ENCODE peak calls at places on chromosomes 3 and 15, in four cellular contexts. S is IMR-90, C is H9, F is neuronal stem cell. B is an unnamed sample.

GRCh38 chr15:44193651-44194396 is 1.2 kb downstream of the FRMD5 start:
- DNase-seq in S (peak), C (peak), F (peak), B (no peak)

GRCh38 chr3:83890039-83890762 is 1068.6 kb upstream of the CADM2 start:
- DNase-seq in S (peak), C (no peak), F (no peak), B (no peak)

GRCh38 chr15:84684092-84684491 is 26.1 kb upstream of the NMB start:
- DNase-seq in S (peak), C (no peak), F (no peak), B (no peak)

GRCh38 chr15:84833447-84833846 is 16.3 kb downstream of the ALPK3 start:
- DNase-seq in S (peak), C (no peak), F (no peak), B (no peak)

GRCh38 chr15:60555291-60555690 is 76.3 kb upstream of the ICE2 start:
- DNase-seq in S (no peak), C (no peak), F (no peak), B (no peak)

GRCh38 chr15:77482570-77482969 is 61.9 kb downstream of the HMG20A start:
- DNase-seq in S (peak), C (no peak), F (no peak), B (no peak)

GRCh38 chr3:42101048-42101447 is 9.9 kb downstream of the TRAK1 start:
- DNase-seq in S (peak), C (no peak), F (no peak), B (no peak)

GRCh38 chr3:53231532-53232511 is 24.0 kb downstream of the TKT start:
- DNase-seq in S (no peak), C (no peak), F (no peak), B (no peak)

GRCh38 chr3:72458365-72458764 is 389.9 kb downstream of the SHQ1 start:
- DNase-seq in S (no peak), C (no peak), F (no peak), B (no peak)

GRCh38 chr3:113151475-113152031 is 59.8 kb upstream of the BOC start:
- DNase-seq in S (no peak), C (no peak), F (no peak), B (no peak)

GRCh38 chr15:38651328-38652038 is 86.9 kb upstream of the RASGRP1 start:
- DNase-seq in S (no peak), C (no peak), F (no peak), B (no peak)

GRCh38 chr3:34675383-34676120 is 877.1 kb downstream of the PDCD6IP start:
- DNase-seq in S (no peak), C (no peak), F (no peak), B (no peak)

GRCh38 chr15:82959423-82959822 is 6.9 kb upstream of the HOMER2 start:
- DNase-seq in S (no peak), C (no peak), F (no peak), B (no peak)

GRCh38 chr3:179884136-179884535 is 152.6 kb downstream of the PEX5L start:
- DNase-seq in S (no peak), C (no peak), F (no peak), B (no peak)

GRCh38 chr15:79824321-79824720 is 72.5 kb downstream of the MTHFS start:
- DNase-seq in S (no peak), C (no peak), F (no peak), B (no peak)

GRCh38 chr3:33490641-33491241 is 50.5 kb upstream of the UBP1 start:
- DNase-seq in S (no peak), C (no peak), F (no peak), B (no peak)

GRCh38 chr3:33491697-33492096 is 51.5 kb upstream of the UBP1 start:
- DNase-seq in S (no peak), C (no peak), F (no peak), B (no peak)

GRCh38 chr3:33496449-33496848 is 56.2 kb upstream of the UBP1 start:
- DNase-seq in S (no peak), C (no peak), F (no peak), B (no peak)
- H2AFZ ChIP-seq in S (no peak), C (no peak), F (no peak), B (no peak)

DNA sequence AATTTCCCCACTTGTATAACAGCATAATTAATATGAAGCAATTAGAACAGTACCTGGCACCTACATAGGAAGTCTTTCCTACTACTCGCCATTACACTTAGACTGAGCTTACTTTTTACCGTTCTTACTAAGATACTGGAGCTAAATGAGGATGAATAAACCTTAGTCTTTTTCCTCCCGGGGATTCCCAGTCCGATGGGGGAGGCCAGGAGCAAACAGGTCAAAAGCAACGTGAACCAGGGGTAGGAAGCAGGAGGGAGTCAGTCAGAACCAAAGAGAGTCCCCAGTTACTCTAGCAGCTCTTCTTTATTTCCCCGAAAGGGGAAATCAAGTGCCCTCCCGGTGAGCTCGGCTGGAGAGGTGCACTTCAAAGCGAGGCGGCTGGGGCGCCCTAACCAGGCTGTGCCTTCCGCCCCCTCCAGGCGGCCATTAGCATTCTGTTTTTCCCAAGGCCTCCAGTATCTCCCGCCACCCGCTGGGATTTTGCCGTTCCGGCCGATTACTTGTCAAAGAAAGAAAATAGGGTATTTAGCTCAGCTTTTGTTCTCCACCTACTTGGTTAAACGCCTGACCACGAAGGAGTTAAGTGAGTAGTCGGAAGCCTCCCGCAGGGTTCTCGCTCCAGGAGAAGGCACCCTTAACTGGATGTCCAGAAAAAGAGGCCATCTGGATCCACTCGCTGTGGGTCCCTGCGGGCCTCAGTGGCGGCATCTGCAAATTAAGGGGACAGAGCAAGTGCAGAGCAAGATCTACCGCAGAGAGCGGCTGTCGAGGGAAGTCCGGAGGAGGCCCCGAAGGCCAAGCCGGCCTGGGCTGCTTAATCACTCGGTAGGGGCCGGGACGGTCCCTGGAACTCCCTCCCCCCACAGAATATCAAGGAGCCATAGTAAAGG is 6.3 kb upstream of the EOMES start:
- DNase-seq in S (no peak), C (peak), F (no peak), B (peak)
- H3K4ac ChIP-seq in S (no peak), C (no peak), F (no peak), B (no peak)

DNA sequence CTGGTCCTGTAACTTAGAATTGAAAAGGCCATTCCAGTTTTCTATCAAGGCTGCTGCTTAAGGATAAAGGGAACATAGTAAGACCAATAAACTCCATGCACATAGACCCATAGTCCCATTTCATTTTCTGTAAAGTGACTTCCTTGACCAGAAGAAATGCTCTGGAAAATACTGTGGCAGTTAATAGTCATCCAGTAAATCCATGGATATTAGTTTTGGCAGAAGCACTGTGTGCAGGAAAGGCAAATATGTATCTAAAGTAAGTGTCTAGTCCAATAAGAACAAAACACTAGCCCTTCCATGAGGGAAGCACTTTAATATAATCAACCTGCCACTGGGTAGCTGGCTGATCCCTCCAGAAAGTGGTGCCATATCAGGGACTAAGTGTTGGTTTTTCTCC is 19.3 kb upstream of the MKRN3 start:
- DNase-seq in S (no peak), C (no peak), F (no peak), B (no peak)
- H2AFZ ChIP-seq in S (no peak), C (no peak), F (no peak), B (no peak)

DNA sequence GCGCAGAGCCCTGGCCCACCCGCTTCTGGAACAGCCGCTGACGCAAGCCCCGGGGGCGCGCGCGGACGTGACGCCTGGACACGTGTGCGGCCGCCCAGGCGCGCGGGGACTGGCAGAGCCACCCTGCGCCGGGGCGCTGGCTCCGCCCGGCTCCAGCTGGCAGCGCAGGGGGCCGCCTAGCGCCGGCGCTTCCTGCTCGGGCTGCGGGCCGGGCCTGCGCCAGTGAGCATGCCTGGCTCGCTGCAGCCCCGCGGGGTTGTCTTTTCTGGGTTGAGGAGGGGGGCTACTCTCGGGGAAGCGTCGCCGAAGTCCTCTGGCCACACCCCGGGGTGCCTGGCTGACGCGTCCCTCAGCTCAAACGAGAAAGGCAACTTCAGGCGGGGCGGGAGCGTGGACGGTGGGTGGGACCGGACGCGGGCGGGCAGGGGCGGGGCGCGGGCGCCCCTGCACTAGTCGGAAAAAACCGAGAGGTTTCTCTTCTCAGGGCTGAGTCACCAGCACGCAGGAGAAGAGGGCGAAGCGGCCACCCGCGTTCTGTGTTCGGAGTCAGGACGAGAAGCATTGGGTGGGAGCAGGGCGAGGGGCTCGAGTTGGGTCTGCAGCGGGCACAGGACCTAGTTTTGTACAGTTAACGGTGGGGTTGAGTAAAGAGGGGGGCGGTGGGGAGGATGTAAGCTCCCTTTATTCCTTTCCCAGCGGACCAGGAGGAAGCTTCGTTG is at the start of gene SIAH2:
- DNase-seq in S (peak), C (peak), F (peak), B (peak)
- H3K4ac ChIP-seq in S (peak), C (no peak), F (no peak), B (no peak)

DNA sequence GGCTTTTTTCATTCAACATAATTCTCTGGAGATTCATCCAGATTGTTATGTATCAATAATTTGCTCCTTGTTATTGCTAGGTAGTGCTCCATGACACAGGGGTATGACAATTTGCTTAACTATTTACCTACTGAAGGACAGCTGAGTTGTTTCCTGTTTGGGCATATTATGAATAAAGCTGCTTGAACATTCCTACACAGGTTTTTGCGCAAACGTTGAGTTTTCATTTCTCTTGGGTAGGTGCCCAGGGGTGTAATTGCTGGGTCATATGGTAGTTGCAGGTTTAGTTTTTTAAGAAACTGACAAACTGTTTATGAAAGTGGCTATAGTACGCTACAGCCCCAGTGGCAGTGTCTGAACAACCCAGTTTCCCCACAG is 21.4 kb downstream of the BDH1 start:
- DNase-seq in S (no peak), C (no peak), F (no peak), B (no peak)
- H2AFZ ChIP-seq in S (no peak), C (no peak), F (no peak), B (no peak)

GRCh38 chr3:152120606-152121291 is 148.0 kb upstream of the MBNL1 start:
- DNase-seq in S (no peak), C (no peak), F (no peak), B (no peak)
- H3K4ac ChIP-seq in S (peak), C (no peak), F (no peak), B (no peak)

GRCh38 chr3:46406440-46406785 is 453 bp downstream of the CCR5AS start:
- DNase-seq in S (peak), C (no peak), F (no peak), B (no peak)

GRCh38 chr3:46406786-46407611 is at the start of the genes CCR5AS and CCRL2:
- DNase-seq in S (peak), C (no peak), F (no peak), B (no peak)

GRCh38 chr3:46408853-46409252 is 1.8 kb downstream of the CCRL2 start:
- DNase-seq in S (no peak), C (no peak), F (no peak), B (no peak)

GRCh38 chr3:46409735-46410489 is 2.9 kb downstream of the CCRL2 start:
- DNase-seq in S (no peak), C (no peak), F (no peak), B (no peak)

DNA sequence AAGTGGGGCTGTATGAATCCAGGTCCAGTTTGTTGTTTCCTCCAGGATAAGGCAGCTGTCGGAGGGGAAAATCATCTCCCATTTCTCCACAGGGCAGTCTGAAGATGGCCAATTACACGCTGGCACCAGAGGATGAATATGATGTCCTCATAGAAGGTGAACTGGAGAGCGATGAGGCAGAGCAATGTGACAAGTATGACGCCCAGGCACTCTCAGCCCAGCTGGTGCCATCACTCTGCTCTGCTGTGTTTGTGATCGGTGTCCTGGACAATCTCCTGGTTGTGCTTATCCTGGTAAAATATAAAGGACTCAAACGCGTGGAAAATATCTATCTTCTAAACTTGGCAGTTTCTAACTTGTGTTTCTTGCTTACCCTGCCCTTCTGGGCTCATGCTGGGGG is 917 bp downstream of the CCRL2 start:
- DNase-seq in S (no peak), C (no peak), F (no peak), B (no peak)
- H2AFZ ChIP-seq in S (peak), C (no peak), F (no peak), B (no peak)

DNA sequence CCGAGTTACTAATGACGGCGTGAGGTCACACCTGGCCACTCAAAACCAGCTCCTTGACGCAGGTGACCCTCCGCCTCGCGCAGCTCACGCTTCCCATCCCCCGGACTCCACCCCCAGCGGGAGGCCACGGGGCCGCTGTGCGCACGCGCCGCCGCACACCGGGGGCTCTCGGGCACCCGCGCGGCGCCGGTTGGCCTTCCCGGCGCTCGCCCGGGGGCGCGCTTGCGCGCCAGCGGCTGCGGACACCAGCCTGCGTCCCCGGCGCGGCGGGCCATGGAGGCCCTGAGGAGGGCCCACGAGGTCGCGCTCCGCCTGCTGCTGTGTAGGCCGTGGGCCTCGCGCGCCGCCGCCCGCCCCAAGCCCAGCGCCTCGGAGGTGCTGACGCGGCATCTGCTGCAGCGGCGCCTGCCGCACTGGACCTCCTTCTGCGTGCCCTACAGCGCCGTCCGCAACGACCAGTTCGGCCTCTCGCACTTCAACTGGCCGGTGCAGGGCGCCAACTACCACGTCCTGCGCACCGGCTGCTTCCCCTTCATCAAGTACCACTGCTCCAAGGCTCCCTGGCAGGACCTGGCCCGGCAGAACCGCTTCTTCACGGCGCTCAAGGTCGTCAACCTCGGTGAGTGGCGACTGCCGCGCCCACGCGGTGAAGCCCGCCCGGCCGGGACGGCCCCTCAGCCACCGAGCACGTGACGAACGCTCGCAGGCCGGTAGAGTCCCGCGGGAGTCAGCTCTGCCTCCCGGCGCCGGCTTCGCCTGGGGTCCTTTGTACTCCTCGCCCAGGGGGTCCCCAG is at the start of gene C15orf61:
- DNase-seq in S (peak), C (peak), F (peak), B (peak)
- H3K4ac ChIP-seq in S (peak), C (no peak), F (peak), B (peak)